ENCODE peak calls at places on chromosomes 2 and 18, in ten cellular contexts. K, L, Q, X, B, C, V, D, J and W are unnamed samples.

GRCh38 chr2:201966691-201967388 is 66.8 kb upstream of the FZD7 start:
- DNase-seq in L (no peak), K (no peak), J (no peak), X (no peak), C (no peak), V (no peak), D (no peak), B (no peak), Q (no peak), W (no peak)

GRCh38 chr2:39394427-39395002 is 42.6 kb downstream of the MAP4K3 start:
- DNase-seq in D (no peak), L (no peak), C (no peak), J (no peak), Q (no peak), V (no peak), B (peak), K (no peak), X (no peak), W (no peak)

GRCh38 chr2:96880891-96881273 is 11.0 kb upstream of the SEMA4C start:
- DNase-seq in B (no peak), C (no peak), D (no peak), L (no peak), J (no peak), V (no peak), K (no peak), X (no peak), Q (no peak), W (no peak)

GRCh38 chr2:227033471-227034148 is 130.4 kb downstream of the COL4A4 start:
- DNase-seq in L (peak), K (peak), C (no peak), D (peak), J (peak), B (peak), Q (peak), V (peak), X (no peak), W (peak)

GRCh38 chr2:172101707-172102158 is 967 bp downstream of the DLX2 start:
- DNase-seq in C (no peak), J (peak), D (peak), Q (no peak), V (no peak), L (no peak), K (no peak), B (no peak), X (no peak), W (no peak)

GRCh38 chr18:36179562-36180334 is 7.5 kb upstream of the MOCOS start:
- DNase-seq in Q (peak), J (no peak), K (no peak), V (peak), D (no peak), L (no peak), B (peak), X (peak), C (peak), W (peak)

GRCh38 chr2:119248311-119248710 is 24.7 kb downstream of the STEAP3 start:
- DNase-seq in B (peak), Q (no peak), V (no peak), L (no peak), C (no peak), D (no peak), X (no peak), K (no peak), J (no peak), W (peak)

GRCh38 chr2:54073796-54074195 is 41.6 kb upstream of the ACYP2 start:
- DNase-seq in V (peak), J (no peak), C (no peak), X (no peak), Q (no peak), B (peak), D (no peak), L (no peak), K (no peak), W (peak)

GRCh38 chr18:12432881-12433280 is 25.2 kb downstream of the PRELID3A start:
- DNase-seq in X (no peak), Q (no peak), L (no peak), B (no peak), D (no peak), J (no peak), V (no peak), C (no peak), K (no peak), W (no peak)

GRCh38 chr18:69897397-69898108 is 50.1 kb downstream of the CD226 start:
- DNase-seq in Q (no peak), B (no peak), K (no peak), C (no peak), D (peak), L (no peak), X (no peak), V (no peak), J (peak), W (no peak)

GRCh38 chr18:55999641-56000040 is 411.6 kb upstream of the TCF4 start:
- DNase-seq in D (no peak), L (no peak), B (peak), V (no peak), K (no peak), X (no peak), C (no peak), Q (no peak), J (no peak), W (peak)

GRCh38 chr2:235552671-235553070 is 58.8 kb downstream of the AGAP1 start:
- DNase-seq in J (no peak), D (no peak), C (no peak), K (no peak), V (no peak), X (no peak), Q (no peak), L (no peak), B (no peak), W (no peak)

GRCh38 chr2:120682654-120683053 is 53.0 kb upstream of the GLI2 start:
- DNase-seq in J (no peak), Q (no peak), V (no peak), L (no peak), B (no peak), K (no peak), D (no peak), X (no peak), C (no peak), W (no peak)

GRCh38 chr2:109032229-109032800 is 43.3 kb upstream of the EDAR start:
- DNase-seq in X (no peak), Q (no peak), V (no peak), L (no peak), J (no peak), D (no peak), B (no peak), C (no peak), K (no peak), W (no peak)

GRCh38 chr2:65252640-65253039 is 25.0 kb downstream of the ACTR2 start:
- DNase-seq in L (no peak), V (no peak), J (no peak), Q (no peak), D (no peak), B (no peak), K (no peak), C (no peak), X (no peak), W (no peak)

GRCh38 chr2:65261676-65262075 is 34.0 kb downstream of the ACTR2 start:
- DNase-seq in Q (no peak), C (no peak), J (no peak), B (peak), K (no peak), X (no peak), V (no peak), L (no peak), D (no peak), W (no peak)

GRCh38 chr2:65256088-65256487 is 28.5 kb downstream of the ACTR2 start:
- DNase-seq in C (no peak), B (no peak), L (no peak), K (no peak), J (no peak), V (no peak), D (no peak), Q (no peak), X (no peak), W (peak)
- TF ChIP-seq CTCF in C (peak), B (peak), L (peak), K (peak), J (no peak), V (no peak), D (peak), Q (no peak), X (no peak), W (peak)

GRCh38 chr2:20120569-20121416 is 69.4 kb upstream of the LAPTM4A start:
- DNase-seq in D (no peak), C (no peak), B (no peak), L (no peak), K (no peak), V (no peak), X (no peak), J (no peak), Q (no peak), W (no peak)

GRCh38 chr2:20125616-20126015 is 74.2 kb upstream of the LAPTM4A start:
- DNase-seq in J (no peak), V (no peak), K (no peak), X (no peak), C (no peak), L (no peak), B (no peak), Q (no peak), D (no peak), W (peak)

GRCh38 chr2:20123871-20124594 is 72.6 kb upstream of the LAPTM4A start:
- DNase-seq in K (no peak), V (no peak), D (no peak), Q (no peak), B (no peak), L (no peak), C (no peak), X (no peak), J (no peak), W (no peak)

GRCh38 chr2:20125164-20125563 is 73.7 kb upstream of the LAPTM4A start:
- DNase-seq in X (no peak), V (no peak), D (no peak), K (no peak), C (no peak), J (no peak), Q (no peak), B (no peak), L (no peak), W (no peak)

GRCh38 chr2:20122864-20123263 is 71.4 kb upstream of the LAPTM4A start:
- DNase-seq in L (no peak), B (no peak), Q (no peak), D (no peak), V (no peak), X (no peak), K (no peak), C (no peak), J (no peak), W (no peak)
- TF ChIP-seq CTCF in L (no peak), B (no peak), Q (no peak), D (no peak), V (no peak), X (no peak), K (no peak), C (no peak), J (no peak), W (no peak)

GRCh38 chr2:69309336-69310048 is 77.5 kb downstream of the GFPT1 start:
- DNase-seq in X (peak), V (peak), Q (peak), D (no peak), L (no peak), K (peak), J (no peak), B (peak), C (no peak), W (peak)
- TF ChIP-seq CTCF in X (no peak), V (no peak), Q (no peak), D (no peak), L (no peak), K (no peak), J (no peak), B (no peak), C (no peak), W (no peak)

GRCh38 chr18:25732862-25733261 is 357.6 kb downstream of the SS18 start:
- DNase-seq in D (no peak), J (no peak), V (no peak), K (peak), L (no peak), B (no peak), C (no peak), X (no peak), Q (no peak), W (no peak)
- TF ChIP-seq CTCF in D (no peak), J (no peak), V (no peak), K (no peak), L (no peak), B (no peak), C (no peak), X (no peak), Q (no peak), W (no peak)

GRCh38 chr2:26951246-26951645 is 19.2 kb upstream of the MAPRE3 start:
- DNase-seq in Q (no peak), C (no peak), L (no peak), V (no peak), X (no peak), J (no peak), K (no peak), D (no peak), B (no peak), W (no peak)
- TF ChIP-seq CTCF in Q (no peak), C (no peak), L (no peak), V (no peak), X (no peak), J (no peak), K (no peak), D (no peak), B (no peak), W (no peak)

DNA sequence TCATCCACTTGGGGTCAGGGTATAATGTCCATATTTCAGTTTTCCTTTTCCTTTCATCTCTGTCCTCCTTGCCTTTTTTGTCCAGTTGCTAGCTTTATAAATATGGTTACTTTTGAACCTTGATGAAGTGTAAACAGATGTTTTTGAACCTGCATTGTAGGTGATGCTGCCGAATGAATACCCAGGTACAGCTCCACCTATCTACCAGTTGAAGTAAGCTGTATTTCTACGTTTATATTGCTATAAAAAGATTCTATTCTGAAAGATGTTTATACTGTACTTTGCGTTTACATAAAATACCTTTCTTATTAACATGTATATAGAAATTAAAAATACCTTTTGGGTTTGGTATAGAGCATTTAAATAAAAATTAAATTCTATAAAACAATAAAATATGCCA is 2.2 kb downstream of the IMPACT start:
- DNase-seq in V (no peak), Q (no peak), C (no peak), L (no peak), K (no peak), J (no peak), X (no peak), D (no peak), B (no peak), W (no peak)
- TF ChIP-seq CTCF in V (no peak), Q (no peak), C (no peak), L (no peak), K (peak), J (no peak), X (no peak), D (no peak), B (no peak), W (no peak)

GRCh38 chr2:168167511-168168263 is 79.7 kb downstream of the STK39 start:
- DNase-seq in B (no peak), C (no peak), J (no peak), K (no peak), Q (no peak), D (no peak), X (no peak), V (no peak), L (no peak), W (no peak)
- TF ChIP-seq CTCF in B (no peak), C (no peak), J (no peak), K (no peak), Q (no peak), D (no peak), X (no peak), V (no peak), L (no peak), W (no peak)

GRCh38 chr2:9138507-9139085 is 68.0 kb upstream of the ASAP2 start:
- DNase-seq in C (no peak), Q (no peak), V (peak), X (no peak), L (peak), J (peak), K (peak), D (no peak), B (no peak), W (no peak)
- TF ChIP-seq CTCF in C (peak), Q (no peak), V (peak), X (no peak), L (peak), J (peak), K (peak), D (peak), B (peak), W (no peak)